ENCODE peak calls at places on chromosomes 7 and 10, in four cellular contexts. K, T, B and Z are unnamed samples.

GRCh38 chr10:121288011-121288410 is 310.2 kb downstream of the FGFR2 start:
- DNase-seq in K (no peak), T (no peak), B (no peak), Z (no peak)

GRCh38 chr10:133115453-133115842 is 27.7 kb downstream of the ADGRA1 start:
- DNase-seq in K (no peak), T (no peak), B (no peak), Z (no peak)

GRCh38 chr7:22821702-22822485 is 755 bp downstream of the TOMM7 start:
- DNase-seq in K (no peak), T (peak; percentile 39), B (peak; percentile 15), Z (no peak)

GRCh38 chr7:80478683-80479082 is 33.2 kb downstream of the GNAT3 start:
- DNase-seq in K (no peak), T (no peak), B (no peak), Z (no peak)

GRCh38 chr10:132363376-132363775 is 31.4 kb downstream of the LRRC27 start:
- DNase-seq in K (peak; percentile 41), T (no peak), B (no peak), Z (no peak)

GRCh38 chr10:48543445-48543844 is 61.4 kb downstream of the ARHGAP22 start:
- DNase-seq in K (no peak), T (no peak), B (no peak), Z (no peak)

GRCh38 chr7:156523447-156524048 is 117.0 kb upstream of the RNF32 start:
- DNase-seq in K (no peak), T (no peak), B (no peak), Z (no peak)

GRCh38 chr10:76902949-76903348 is 734.7 kb downstream of the KCNMA1 start:
- DNase-seq in K (peak; percentile 47), T (no peak), B (peak; percentile 64), Z (peak; percentile 80)

GRCh38 chr10:114038819-114039218 is 4.8 kb upstream of the ADRB1 start:
- DNase-seq in K (no peak), T (no peak), B (no peak), Z (no peak)

GRCh38 chr7:129898007-129898406 is 54.8 kb downstream of the UBE2H start:
- DNase-seq in K (no peak), T (no peak), B (no peak), Z (no peak)
- TF ChIP-seq CTCF in K (no peak), T (no peak), B (no peak), Z (no peak)

GRCh38 chr10:7301039-7301768 is 109.6 kb downstream of the SFMBT2 start:
- DNase-seq in K (no peak), T (no peak), B (peak; percentile 24), Z (no peak)
- TF ChIP-seq CTCF in K (no peak), T (no peak), B (peak; percentile 12), Z (no peak)

DNA sequence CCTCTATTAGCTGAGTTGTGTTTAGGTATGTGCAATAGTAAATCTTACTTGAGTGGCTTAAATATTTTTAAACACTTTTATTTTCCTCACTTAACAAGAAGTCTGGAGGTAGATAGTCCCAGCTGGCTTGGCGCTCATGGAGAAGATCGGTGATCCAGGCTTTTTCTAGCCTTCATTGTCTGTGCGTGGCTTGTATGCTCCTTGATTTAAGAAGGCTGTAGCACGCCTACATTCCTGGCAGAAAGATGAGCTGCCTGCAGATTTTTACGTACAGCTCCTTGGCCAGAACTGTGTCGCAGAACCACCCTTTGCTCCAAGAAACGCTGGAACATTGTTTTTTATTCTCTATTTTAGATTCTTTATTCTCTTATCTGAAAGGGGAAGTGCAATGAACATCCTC is 284.1 kb downstream of the KIF20B start:
- DNase-seq in K (no peak), T (no peak), B (no peak), Z (no peak)
- TF ChIP-seq CTCF in K (no peak), T (no peak), B (no peak), Z (no peak)

DNA sequence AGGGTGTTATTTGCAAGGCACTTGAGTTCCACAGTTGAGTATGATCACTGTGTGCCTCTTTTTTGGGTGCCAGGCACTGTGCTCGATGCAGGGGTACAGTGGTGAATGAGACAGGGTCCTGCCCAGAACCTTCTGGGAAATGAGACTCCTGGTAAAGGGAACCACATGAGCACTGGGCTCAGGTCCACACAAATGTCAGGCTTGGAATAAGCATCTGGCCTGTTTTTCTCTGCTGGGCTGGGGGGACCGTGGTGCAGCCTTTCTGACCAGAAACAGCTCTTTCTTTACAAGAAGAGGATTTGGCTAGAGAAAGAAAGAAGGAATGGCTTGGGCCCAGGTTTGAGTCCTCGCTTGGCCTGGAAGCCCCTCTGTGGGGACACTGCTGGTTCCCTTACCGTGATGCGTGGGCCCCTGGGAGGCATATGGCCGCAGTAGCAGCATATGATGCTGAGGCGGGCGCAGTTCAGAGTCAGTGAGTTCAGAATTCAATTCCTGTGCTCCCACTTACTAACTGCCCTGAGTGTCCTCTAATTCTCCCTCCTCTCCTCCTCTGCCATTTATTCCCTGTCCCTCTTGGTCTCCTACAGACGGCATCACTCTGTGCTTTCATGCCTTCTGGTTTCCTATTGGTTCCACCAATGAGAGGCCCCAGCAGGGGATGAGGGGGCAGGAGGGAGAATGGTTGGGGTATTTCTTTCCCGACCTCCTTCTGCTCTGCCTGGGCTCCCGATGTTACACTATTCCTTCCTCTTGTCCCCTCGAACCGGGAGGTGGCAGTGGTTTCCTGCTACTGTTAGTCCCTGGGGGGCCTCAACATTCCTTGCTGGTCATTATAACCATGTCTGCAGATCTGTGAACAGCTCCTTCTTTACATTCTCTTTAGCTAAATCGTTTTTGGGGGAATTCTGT is 9.6 kb upstream of the KCP start:
- DNase-seq in K (no peak), T (no peak), B (no peak), Z (no peak)
- TF ChIP-seq CTCF in K (no peak), T (no peak), B (no peak), Z (peak; percentile 12)

DNA sequence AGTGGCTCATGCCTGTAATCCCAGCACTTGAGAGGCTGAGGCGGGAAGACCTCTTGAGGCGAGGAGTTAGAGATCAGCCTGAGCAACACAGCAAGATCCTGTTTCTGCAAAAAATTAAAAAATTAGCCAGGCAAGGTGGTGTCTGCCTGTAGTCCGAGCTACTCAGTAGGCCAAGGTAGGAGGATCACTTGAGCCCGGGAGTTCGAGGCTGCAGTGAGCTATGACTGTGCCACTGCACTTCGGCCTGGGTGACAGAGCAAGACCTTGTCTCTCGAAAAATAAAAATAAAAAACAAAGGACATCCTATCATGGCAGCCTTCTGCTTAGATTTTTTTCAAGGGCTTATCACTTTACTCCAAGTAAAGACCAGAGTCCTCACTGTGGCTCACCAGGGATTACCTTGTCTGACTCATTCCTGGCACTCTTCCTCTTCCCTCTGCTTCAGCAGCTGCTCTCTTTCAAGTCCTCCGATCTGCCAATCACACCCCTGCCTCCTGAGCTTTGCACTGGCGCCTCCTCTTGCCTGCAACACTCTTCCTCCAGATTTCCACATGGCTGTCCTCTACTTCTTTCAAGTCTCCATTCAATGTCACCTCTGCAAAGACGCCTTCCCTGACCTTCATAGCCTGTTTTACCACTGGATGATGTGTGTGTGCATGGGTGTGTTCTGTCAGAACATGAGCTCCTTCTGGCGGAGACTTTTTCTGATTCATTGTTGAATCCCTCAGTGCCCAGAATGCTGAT is 7.7 kb downstream of the PRTFDC1 start:
- DNase-seq in K (no peak), T (peak; percentile 44), B (peak; percentile 78), Z (peak; percentile 19)
- TF ChIP-seq CTCF in K (no peak), T (no peak), B (peak; percentile 13), Z (no peak)

DNA sequence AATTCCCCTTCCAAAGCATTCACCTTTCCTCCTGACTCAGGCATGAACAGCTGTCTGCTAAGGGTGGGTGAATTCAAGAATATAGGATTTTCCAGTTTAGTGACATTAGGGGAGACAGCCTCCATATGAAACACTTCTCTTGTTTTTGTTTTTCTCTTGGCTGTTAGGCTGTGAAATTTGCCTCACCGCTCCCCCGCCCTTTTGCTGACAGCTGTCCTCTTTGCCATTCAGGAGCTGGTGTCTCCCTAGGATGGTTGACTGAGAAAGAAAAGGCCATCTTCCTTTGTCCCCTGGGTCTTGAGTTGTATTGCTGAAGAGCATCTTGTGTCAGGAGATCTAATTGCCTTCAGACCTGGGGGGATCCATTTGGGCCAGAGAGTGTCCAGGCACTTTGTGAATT is 56.6 kb downstream of the LRRC4 start:
- DNase-seq in K (no peak), T (no peak), B (no peak), Z (no peak)
- TF ChIP-seq CTCF in K (no peak), T (no peak), B (no peak), Z (no peak)